ENCODE peak calls at places on chromosomes 7 and 10, in nine cellular contexts. C is MM.1S, E is GM23248, K is fibroblast of lung, A is hepatocyte, R is GM23338, Q is H1, N is astrocyte, M is neural progenitor cell. O is an unnamed sample.

GRCh38 chr10:126350216-126350992 is 37.9 kb downstream of the ADAM12 start:
- DNase-seq in A (no peak), C (no peak), N (peak), K (peak), M (no peak), E (peak), R (no peak), Q (no peak), O (no peak)

GRCh38 chr10:69389827-69390490 is 26.8 kb downstream of the TACR2 start:
- DNase-seq in K (peak), R (peak), A (no peak), C (no peak), E (peak), Q (peak), N (peak), M (peak), O (peak)

GRCh38 chr10:94286898-94287297 is 75.8 kb downstream of the NOC3L start:
- DNase-seq in M (no peak), Q (no peak), K (peak), C (no peak), E (no peak), N (peak), A (no peak), R (no peak), O (no peak)

GRCh38 chr10:8617792-8618191 is 563.3 kb downstream of the GATA3 start:
- DNase-seq in C (no peak), A (no peak), E (no peak), K (no peak), M (no peak), N (no peak), Q (no peak), R (no peak), O (no peak)

GRCh38 chr10:30687698-30688213 is 58.2 kb upstream of the LYZL2 start:
- DNase-seq in M (peak), R (peak), C (peak), E (peak), N (peak), A (peak), K (peak), Q (peak), O (peak)

GRCh38 chr10:59283456-59284082 is 78.8 kb downstream of the FAM13C start:
- DNase-seq in R (peak), K (peak), E (no peak), M (peak), N (peak), Q (no peak), C (no peak), A (no peak), O (peak)

GRCh38 chr7:47757946-47758371 is 176.0 kb upstream of the TNS3 start:
- DNase-seq in N (peak), Q (no peak), M (no peak), E (peak), R (no peak), A (peak), K (peak), C (no peak), O (no peak)

GRCh38 chr7:52639126-52639525 is 396.3 kb upstream of the POM121L12 start:
- DNase-seq in C (no peak), K (peak), R (peak), E (no peak), Q (no peak), M (peak), N (peak), A (no peak), O (no peak)

GRCh38 chr10:97069576-97070362 is 116.0 kb downstream of the SLIT1 start:
- DNase-seq in M (no peak), E (peak), Q (no peak), K (peak), N (no peak), A (no peak), R (no peak), C (no peak), O (peak)

GRCh38 chr7:136883046-136883445 is 14.6 kb downstream of the CHRM2 start:
- DNase-seq in E (peak), C (no peak), M (no peak), R (peak), K (peak), A (no peak), Q (no peak), N (no peak), O (peak)

GRCh38 chr10:97651773-97652172 is 11.3 kb downstream of the PI4K2A start:
- DNase-seq in C (no peak), N (no peak), E (no peak), K (no peak), Q (no peak), R (no peak), A (no peak), M (no peak), O (no peak)

GRCh38 chr10:118210276-118210675 is 131.8 kb downstream of the FAM204A start:
- DNase-seq in E (peak), R (no peak), K (peak), Q (no peak), N (no peak), M (no peak), C (no peak), A (no peak), O (no peak)

GRCh38 chr7:40372031-40372430 is 237.2 kb downstream of the SUGCT start:
- DNase-seq in E (peak), Q (no peak), M (no peak), R (no peak), K (no peak), N (no peak), A (no peak), C (no peak), O (no peak)

GRCh38 chr7:69180662-69181061 is 417.6 kb upstream of the AUTS2 start:
- DNase-seq in E (no peak), M (no peak), R (no peak), C (no peak), A (no peak), Q (no peak), K (no peak), N (no peak), O (no peak)

GRCh38 chr10:128481152-128481551 is 354.9 kb upstream of the MKI67 start:
- DNase-seq in M (no peak), E (no peak), N (no peak), A (no peak), R (no peak), Q (no peak), K (no peak), C (no peak), O (no peak)

GRCh38 chr10:122054046-122055025 is 65.4 kb downstream of the TACC2 start:
- DNase-seq in Q (peak), A (peak), N (peak), K (peak), E (peak), M (peak), R (peak), C (no peak), O (peak)

GRCh38 chr7:16980539-16980938 is 98.8 kb upstream of the AGR3 start:
- DNase-seq in K (no peak), C (no peak), M (no peak), E (no peak), R (no peak), N (no peak), A (no peak), Q (no peak), O (no peak)

DNA sequence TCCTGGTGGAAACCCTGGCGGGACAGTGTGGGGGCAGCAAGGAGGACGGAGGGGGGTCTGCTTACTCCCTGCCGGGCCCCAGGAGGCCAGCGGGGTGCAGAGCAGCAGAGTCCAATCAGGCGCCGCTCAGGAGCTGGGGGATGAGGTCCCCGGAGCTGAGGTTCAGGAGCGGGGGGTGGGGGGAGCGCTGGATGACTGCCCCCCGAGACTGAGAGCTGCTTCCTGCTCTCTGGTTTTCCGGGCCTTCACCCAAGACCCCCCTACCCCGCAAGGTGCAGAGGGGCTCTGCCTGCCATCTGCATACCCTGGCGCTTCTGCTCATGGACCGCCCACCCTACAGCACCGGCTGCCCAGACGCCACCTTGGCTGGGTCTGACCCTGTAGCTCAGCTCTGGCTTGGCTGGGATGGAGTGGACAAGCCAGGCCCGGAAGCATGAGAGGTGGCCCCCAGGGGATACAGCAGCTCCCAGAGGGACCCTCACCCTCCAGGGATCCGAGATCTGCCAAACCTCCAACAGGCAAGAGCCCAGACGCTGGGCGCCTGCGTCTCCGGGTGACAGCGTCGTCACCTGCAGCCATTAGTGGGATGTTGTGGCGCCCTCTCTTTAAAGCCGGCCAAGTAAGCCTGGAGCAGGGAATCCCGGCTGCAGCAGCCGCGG is 923 bp downstream of the KNDC1 start:
- DNase-seq in C (no peak), K (no peak), A (no peak), Q (no peak), E (no peak), N (no peak), M (peak), R (peak), O (no peak)
- TF ChIP-seq EZH2 in C (no peak), K (peak), A (no peak), Q (peak), E (no peak), N (peak), M (peak), R (no peak), O (peak)

GRCh38 chr10:129966831-129967578 is 2.9 kb upstream of the EBF3 start:
- DNase-seq in R (peak), M (peak), C (no peak), E (no peak), A (no peak), Q (peak), K (no peak), N (no peak), O (no peak)
- TF ChIP-seq EZH2 in R (no peak), M (peak), C (no peak), E (no peak), A (peak), Q (no peak), K (peak), N (no peak), O (no peak)

GRCh38 chr10:26567349-26567721 is 129.2 kb downstream of the APBB1IP start:
- DNase-seq in Q (no peak), E (no peak), N (no peak), A (no peak), K (no peak), C (no peak), M (no peak), R (no peak), O (peak)
- TF ChIP-seq EZH2 in Q (no peak), E (no peak), N (no peak), A (no peak), K (peak), C (no peak), M (peak), R (no peak), O (peak)

DNA sequence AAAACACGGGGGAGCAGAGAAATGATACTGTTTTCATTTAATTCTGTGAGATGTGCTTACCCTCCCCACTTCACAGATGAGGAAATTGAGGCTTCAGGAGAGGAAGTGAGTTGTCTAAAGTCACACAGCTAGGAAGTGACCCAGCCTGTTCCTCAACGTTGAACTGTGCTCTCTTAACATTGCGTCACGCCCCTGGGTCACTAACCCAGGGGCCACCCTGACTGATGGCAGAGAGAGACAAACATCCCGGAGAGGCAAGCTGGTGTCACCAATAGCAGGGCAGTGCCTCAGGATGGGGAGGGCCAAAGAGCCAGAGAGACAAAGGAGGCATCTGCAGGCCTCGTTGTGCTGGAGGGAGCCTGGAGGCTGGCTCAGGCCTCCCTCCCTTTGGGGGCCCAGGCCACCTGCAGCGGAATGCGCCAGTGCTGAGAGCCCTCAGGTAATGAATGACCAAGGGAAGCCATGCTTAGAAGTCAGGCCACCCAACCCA is 81.4 kb downstream of the C10orf105 start:
- DNase-seq in N (no peak), R (peak), K (no peak), C (no peak), E (no peak), Q (no peak), M (peak), A (peak), O (no peak)
- TF ChIP-seq EZH2 in N (no peak), R (no peak), K (no peak), C (no peak), E (no peak), Q (no peak), M (no peak), A (no peak), O (no peak)

DNA sequence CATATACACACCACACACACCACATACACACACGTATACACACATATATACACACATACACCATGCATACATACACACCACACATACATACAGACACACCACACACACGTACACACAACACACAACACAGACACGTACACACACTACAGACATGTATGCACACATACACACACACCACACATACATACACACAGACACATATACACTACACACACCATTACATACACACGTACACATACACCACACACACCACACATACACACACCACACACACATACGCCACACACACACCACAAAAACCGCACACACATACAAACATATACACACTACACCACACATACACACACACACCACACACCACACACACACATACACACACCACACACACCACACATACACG is 161.8 kb upstream of the LANCL2 start:
- DNase-seq in Q (no peak), K (no peak), E (no peak), C (no peak), A (no peak), N (no peak), R (no peak), M (no peak), O (no peak)
- TF ChIP-seq EZH2 in Q (no peak), K (no peak), E (no peak), C (no peak), A (no peak), N (no peak), R (no peak), M (no peak), O (no peak)

DNA sequence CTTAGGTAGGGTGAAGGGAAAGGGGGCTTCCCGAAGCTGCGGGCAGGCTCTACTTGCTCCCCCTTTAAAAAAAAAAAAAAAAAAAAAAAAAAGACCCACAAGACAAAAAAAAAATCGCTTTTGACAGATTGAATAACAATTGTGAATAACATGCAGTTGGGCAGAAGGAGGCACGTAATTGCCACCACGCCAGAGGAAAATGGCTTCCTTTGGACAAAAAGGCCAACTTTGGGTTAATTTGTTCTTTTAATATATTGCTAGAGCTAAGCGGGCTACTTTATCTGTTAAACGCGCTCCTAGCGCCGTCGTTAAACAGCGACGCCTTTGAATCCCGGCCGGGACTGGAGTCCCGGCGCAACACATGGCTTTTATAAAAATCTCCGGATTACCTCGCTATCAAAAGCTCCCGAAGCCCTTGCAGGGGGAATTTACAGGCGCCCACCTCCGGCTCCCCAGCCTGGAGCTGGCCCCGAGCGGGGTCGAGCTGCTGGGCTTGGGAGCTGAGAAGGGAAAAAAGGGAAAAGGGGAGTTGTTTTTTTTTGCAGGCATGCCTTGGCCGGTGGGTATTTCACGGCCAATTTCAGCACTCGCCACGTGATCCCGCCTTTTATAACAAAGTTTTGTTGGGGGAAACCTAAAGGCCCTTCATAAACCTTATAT is 1.2 kb downstream of the HOXA11 start:
- DNase-seq in R (no peak), C (no peak), K (no peak), N (no peak), A (no peak), Q (peak), E (peak), M (peak), O (peak)
- TF ChIP-seq EZH2 in R (peak), C (no peak), K (peak), N (no peak), A (no peak), Q (peak), E (no peak), M (peak), O (no peak)